ENCODE peak calls at places on chromosomes 16 and 17, in nine cellular contexts. A, N, Q, F, S, G, C, E and X are unnamed samples.
A peak's percentile ranks its signal among the peaks of the same experiment; 100 is the strongest.

GRCh38 chr16:4142268-4142667 is 26.0 kb upstream of the ADCY9 start:
- DNase-seq in F (no peak), E (no peak), S (peak; percentile 5), C (no peak), G (no peak), A (peak; percentile 0), Q (no peak), N (no peak), X (no peak)

GRCh38 chr17:35766489-35766877 is 5.8 kb downstream of the C17orf50 start:
- DNase-seq in C (no peak), S (no peak), A (no peak), F (no peak), G (no peak), N (no peak), E (no peak), Q (no peak), X (no peak)

GRCh38 chr17:77451271-77451893 is 310.6 kb downstream of the SEC14L1 start:
- DNase-seq in A (peak; percentile 81), S (no peak), N (peak; percentile 75), G (peak; percentile 29), F (peak; percentile 73), Q (peak; percentile 55), C (no peak), E (peak; percentile 86), X (peak; percentile 27)

GRCh38 chr17:56894859-56895455 is 18.9 kb downstream of the TRIM25 start:
- DNase-seq in N (no peak), F (no peak), C (no peak), Q (no peak), A (no peak), E (no peak), G (no peak), S (no peak), X (no peak)

GRCh38 chr17:1915889-1916288 is 86.1 kb downstream of the RPA1 start:
- DNase-seq in G (no peak), S (no peak), E (no peak), C (no peak), A (no peak), Q (no peak), N (no peak), F (no peak), X (no peak)

GRCh38 chr17:39716879-39717536 is 13.3 kb downstream of the MIEN1 start:
- DNase-seq in E (peak; percentile 61), F (no peak), A (no peak), Q (no peak), N (no peak), C (no peak), G (no peak), S (no peak), X (no peak)

GRCh38 chr17:38562903-38563302 is 42.8 kb downstream of the SRCIN1 start:
- DNase-seq in E (no peak), A (no peak), C (no peak), N (no peak), S (no peak), G (no peak), F (no peak), Q (no peak), X (no peak)

GRCh38 chr17:7886227-7887037 is 2.2 kb upstream of the CHD3 start:
- DNase-seq in E (peak; percentile 60), A (no peak), F (peak; percentile 50), C (no peak), G (no peak), N (no peak), S (peak; percentile 29), Q (peak; percentile 16), X (no peak)

GRCh38 chr17:6913608-6914443 is 82.0 kb upstream of the ALOX12 start:
- DNase-seq in N (peak; percentile 77), A (peak; percentile 36), S (peak; percentile 73), E (peak; percentile 67), C (no peak), G (peak; percentile 13), F (peak; percentile 74), Q (peak; percentile 72), X (no peak)

GRCh38 chr17:80393491-80393890 is 21.5 kb upstream of the ENDOV start:
- DNase-seq in G (no peak), A (no peak), E (no peak), S (no peak), Q (no peak), C (no peak), N (no peak), F (no peak), X (no peak)

GRCh38 chr17:38560503-38561318 is 45.0 kb downstream of the SRCIN1 start:
- DNase-seq in Q (peak; percentile 58), F (no peak), E (no peak), S (no peak), A (no peak), N (no peak), G (no peak), C (no peak), X (no peak)

GRCh38 chr17:72572604-72573491 is 452.0 kb downstream of the SOX9 start:
- DNase-seq in A (no peak), C (no peak), N (no peak), G (no peak), E (peak; percentile 34), Q (peak; percentile 39), S (no peak), F (no peak), X (no peak)

GRCh38 chr17:78120537-78120936 is 8.0 kb downstream of the TMC6 start:
- DNase-seq in E (no peak), N (no peak), A (no peak), G (no peak), F (no peak), C (no peak), S (no peak), Q (no peak), X (no peak)

GRCh38 chr17:79220715-79221291 is 146.2 kb downstream of the ENGASE start:
- DNase-seq in G (no peak), Q (no peak), N (no peak), F (no peak), S (no peak), E (no peak), C (no peak), A (no peak), X (no peak)

GRCh38 chr16:65446441-65446840 is 324.6 kb upstream of the CDH11 start:
- DNase-seq in Q (no peak), C (no peak), G (no peak), A (no peak), S (no peak), F (no peak), E (no peak), N (no peak), X (no peak)